ENCODE peak calls at places on chromosomes 1 and 21, in seven cellular contexts. One of them, this sample, is unnamed.

GRCh38 chr1:5975133-5975880 is 16.9 kb downstream of the NPHP4 start:
- DNase-seq in Karpas-422: peak
- DNase-seq in stimulated activated CD4-positive, alpha-beta T cell treated with anti-CD3 and anti-CD28 coated beads, Interleukin-4, amount 100 ng/mL, for 24 hours: peak
- DNase-seq in NCI-H1092 treated with DMSO at 0.1 percent for 48 hours: peak
- DNase-seq in H7: peak
- DNase-seq in A673: peak
- DNase-seq in erythroblast: peak
- DNase-seq in this sample: no peak

GRCh38 chr1:41360074-41361027 is 883 bp upstream of the FOXO6 start:
- DNase-seq in Karpas-422: no peak
- DNase-seq in stimulated activated CD4-positive, alpha-beta T cell treated with anti-CD3 and anti-CD28 coated beads, Interleukin-4, amount 100 ng/mL, for 24 hours: no peak
- DNase-seq in NCI-H1092 treated with DMSO at 0.1 percent for 48 hours: no peak
- DNase-seq in H7: peak
- DNase-seq in A673: no peak
- DNase-seq in erythroblast: peak
- DNase-seq in this sample: no peak

GRCh38 chr1:177164380-177165068 is at the start of gene ASTN1:
- DNase-seq in Karpas-422: no peak
- DNase-seq in stimulated activated CD4-positive, alpha-beta T cell treated with anti-CD3 and anti-CD28 coated beads, Interleukin-4, amount 100 ng/mL, for 24 hours: no peak
- DNase-seq in NCI-H1092 treated with DMSO at 0.1 percent for 48 hours: peak
- DNase-seq in H7: peak
- DNase-seq in A673: no peak
- DNase-seq in erythroblast: no peak
- DNase-seq in this sample: no peak

GRCh38 chr1:147077936-147078605 is 94.2 kb downstream of the PRKAB2 start:
- DNase-seq in Karpas-422: no peak
- DNase-seq in stimulated activated CD4-positive, alpha-beta T cell treated with anti-CD3 and anti-CD28 coated beads, Interleukin-4, amount 100 ng/mL, for 24 hours: no peak
- DNase-seq in NCI-H1092 treated with DMSO at 0.1 percent for 48 hours: no peak
- DNase-seq in H7: peak
- DNase-seq in A673: no peak
- DNase-seq in erythroblast: no peak
- DNase-seq in this sample: no peak

GRCh38 chr1:8370928-8371327 is 53.0 kb downstream of the SLC45A1 start:
- DNase-seq in Karpas-422: no peak
- DNase-seq in stimulated activated CD4-positive, alpha-beta T cell treated with anti-CD3 and anti-CD28 coated beads, Interleukin-4, amount 100 ng/mL, for 24 hours: no peak
- DNase-seq in NCI-H1092 treated with DMSO at 0.1 percent for 48 hours: peak
- DNase-seq in H7: no peak
- DNase-seq in A673: peak
- DNase-seq in erythroblast: no peak
- DNase-seq in this sample: no peak

GRCh38 chr1:161427733-161428516 is 60.2 kb upstream of the CFAP126 start:
- DNase-seq in Karpas-422: peak
- DNase-seq in stimulated activated CD4-positive, alpha-beta T cell treated with anti-CD3 and anti-CD28 coated beads, Interleukin-4, amount 100 ng/mL, for 24 hours: peak
- DNase-seq in NCI-H1092 treated with DMSO at 0.1 percent for 48 hours: no peak
- DNase-seq in H7: peak
- DNase-seq in A673: peak
- DNase-seq in erythroblast: no peak
- DNase-seq in this sample: peak

GRCh38 chr1:150564051-150564991 is 15.1 kb downstream of the MCL1 start:
- DNase-seq in Karpas-422: no peak
- DNase-seq in stimulated activated CD4-positive, alpha-beta T cell treated with anti-CD3 and anti-CD28 coated beads, Interleukin-4, amount 100 ng/mL, for 24 hours: no peak
- DNase-seq in NCI-H1092 treated with DMSO at 0.1 percent for 48 hours: no peak
- DNase-seq in H7: no peak
- DNase-seq in A673: no peak
- DNase-seq in erythroblast: peak
- DNase-seq in this sample: no peak

GRCh38 chr1:36836196-36836883 is 198.0 kb downstream of the GRIK3 start:
- DNase-seq in Karpas-422: no peak
- DNase-seq in stimulated activated CD4-positive, alpha-beta T cell treated with anti-CD3 and anti-CD28 coated beads, Interleukin-4, amount 100 ng/mL, for 24 hours: no peak
- DNase-seq in NCI-H1092 treated with DMSO at 0.1 percent for 48 hours: peak
- DNase-seq in H7: no peak
- DNase-seq in A673: no peak
- DNase-seq in erythroblast: no peak
- DNase-seq in this sample: no peak

GRCh38 chr1:22747021-22747734 is 36.5 kb downstream of the EPHB2 start:
- DNase-seq in Karpas-422: no peak
- DNase-seq in stimulated activated CD4-positive, alpha-beta T cell treated with anti-CD3 and anti-CD28 coated beads, Interleukin-4, amount 100 ng/mL, for 24 hours: no peak
- DNase-seq in NCI-H1092 treated with DMSO at 0.1 percent for 48 hours: no peak
- DNase-seq in H7: no peak
- DNase-seq in A673: no peak
- DNase-seq in erythroblast: no peak
- DNase-seq in this sample: no peak

GRCh38 chr1:173742203-173742886 is 27.6 kb downstream of the KLHL20 start:
- DNase-seq in Karpas-422: no peak
- DNase-seq in stimulated activated CD4-positive, alpha-beta T cell treated with anti-CD3 and anti-CD28 coated beads, Interleukin-4, amount 100 ng/mL, for 24 hours: no peak
- DNase-seq in NCI-H1092 treated with DMSO at 0.1 percent for 48 hours: no peak
- DNase-seq in H7: no peak
- DNase-seq in A673: no peak
- DNase-seq in erythroblast: no peak
- DNase-seq in this sample: no peak

GRCh38 chr1:28591708-28592313 is at the start of gene RAB42:
- DNase-seq in Karpas-422: peak
- DNase-seq in stimulated activated CD4-positive, alpha-beta T cell treated with anti-CD3 and anti-CD28 coated beads, Interleukin-4, amount 100 ng/mL, for 24 hours: peak
- DNase-seq in NCI-H1092 treated with DMSO at 0.1 percent for 48 hours: no peak
- DNase-seq in H7: peak
- DNase-seq in A673: peak
- DNase-seq in erythroblast: peak
- DNase-seq in this sample: peak

GRCh38 chr1:92695104-92695503 is 89.8 kb downstream of the EVI5 start:
- DNase-seq in Karpas-422: no peak
- DNase-seq in stimulated activated CD4-positive, alpha-beta T cell treated with anti-CD3 and anti-CD28 coated beads, Interleukin-4, amount 100 ng/mL, for 24 hours: no peak
- DNase-seq in NCI-H1092 treated with DMSO at 0.1 percent for 48 hours: no peak
- DNase-seq in H7: no peak
- DNase-seq in A673: no peak
- DNase-seq in erythroblast: no peak
- DNase-seq in this sample: no peak

GRCh38 chr1:167949770-167950169 is 12.9 kb upstream of the MPC2 start:
- DNase-seq in Karpas-422: no peak
- DNase-seq in stimulated activated CD4-positive, alpha-beta T cell treated with anti-CD3 and anti-CD28 coated beads, Interleukin-4, amount 100 ng/mL, for 24 hours: no peak
- DNase-seq in NCI-H1092 treated with DMSO at 0.1 percent for 48 hours: no peak
- DNase-seq in H7: no peak
- DNase-seq in A673: no peak
- DNase-seq in erythroblast: peak
- DNase-seq in this sample: no peak

GRCh38 chr1:197342044-197342565 is 74.1 kb downstream of the CRB1 start:
- DNase-seq in Karpas-422: no peak
- DNase-seq in stimulated activated CD4-positive, alpha-beta T cell treated with anti-CD3 and anti-CD28 coated beads, Interleukin-4, amount 100 ng/mL, for 24 hours: no peak
- DNase-seq in NCI-H1092 treated with DMSO at 0.1 percent for 48 hours: no peak
- DNase-seq in H7: no peak
- DNase-seq in A673: no peak
- DNase-seq in erythroblast: no peak
- DNase-seq in this sample: no peak

GRCh38 chr1:15188145-15188544 is 34.6 kb downstream of the TMEM51 start:
- DNase-seq in Karpas-422: no peak
- DNase-seq in stimulated activated CD4-positive, alpha-beta T cell treated with anti-CD3 and anti-CD28 coated beads, Interleukin-4, amount 100 ng/mL, for 24 hours: no peak
- DNase-seq in NCI-H1092 treated with DMSO at 0.1 percent for 48 hours: no peak
- DNase-seq in H7: peak
- DNase-seq in A673: no peak
- DNase-seq in erythroblast: no peak
- DNase-seq in this sample: no peak

GRCh38 chr1:37292789-37293188 is 181.6 kb upstream of the ZC3H12A start:
- DNase-seq in Karpas-422: no peak
- DNase-seq in stimulated activated CD4-positive, alpha-beta T cell treated with anti-CD3 and anti-CD28 coated beads, Interleukin-4, amount 100 ng/mL, for 24 hours: no peak
- DNase-seq in NCI-H1092 treated with DMSO at 0.1 percent for 48 hours: no peak
- DNase-seq in H7: no peak
- DNase-seq in A673: no peak
- DNase-seq in erythroblast: no peak
- DNase-seq in this sample: no peak

GRCh38 chr1:229230136-229230892 is 40.6 kb upstream of the RAB4A start:
- DNase-seq in Karpas-422: no peak
- DNase-seq in stimulated activated CD4-positive, alpha-beta T cell treated with anti-CD3 and anti-CD28 coated beads, Interleukin-4, amount 100 ng/mL, for 24 hours: no peak
- DNase-seq in NCI-H1092 treated with DMSO at 0.1 percent for 48 hours: no peak
- DNase-seq in H7: peak
- DNase-seq in A673: peak
- DNase-seq in erythroblast: no peak
- DNase-seq in this sample: no peak

GRCh38 chr1:180158149-180159147 is 3.8 kb downstream of the QSOX1 start:
- DNase-seq in Karpas-422: no peak
- DNase-seq in stimulated activated CD4-positive, alpha-beta T cell treated with anti-CD3 and anti-CD28 coated beads, Interleukin-4, amount 100 ng/mL, for 24 hours: no peak
- DNase-seq in NCI-H1092 treated with DMSO at 0.1 percent for 48 hours: no peak
- DNase-seq in H7: no peak
- DNase-seq in A673: no peak
- DNase-seq in erythroblast: no peak
- DNase-seq in this sample: no peak

GRCh38 chr1:168554603-168555520 is 11.1 kb upstream of the XCL2 start:
- DNase-seq in Karpas-422: no peak
- DNase-seq in stimulated activated CD4-positive, alpha-beta T cell treated with anti-CD3 and anti-CD28 coated beads, Interleukin-4, amount 100 ng/mL, for 24 hours: no peak
- DNase-seq in NCI-H1092 treated with DMSO at 0.1 percent for 48 hours: no peak
- DNase-seq in H7: no peak
- DNase-seq in A673: no peak
- DNase-seq in erythroblast: no peak
- DNase-seq in this sample: no peak

GRCh38 chr1:26401891-26402290 is 8.7 kb upstream of the LIN28A start:
- DNase-seq in Karpas-422: no peak
- DNase-seq in stimulated activated CD4-positive, alpha-beta T cell treated with anti-CD3 and anti-CD28 coated beads, Interleukin-4, amount 100 ng/mL, for 24 hours: no peak
- DNase-seq in NCI-H1092 treated with DMSO at 0.1 percent for 48 hours: no peak
- DNase-seq in H7: no peak
- DNase-seq in A673: no peak
- DNase-seq in erythroblast: no peak
- DNase-seq in this sample: no peak

GRCh38 chr1:22529901-22530621 is 33.2 kb upstream of the EPHA8 start:
- DNase-seq in Karpas-422: no peak
- DNase-seq in stimulated activated CD4-positive, alpha-beta T cell treated with anti-CD3 and anti-CD28 coated beads, Interleukin-4, amount 100 ng/mL, for 24 hours: no peak
- DNase-seq in NCI-H1092 treated with DMSO at 0.1 percent for 48 hours: peak
- DNase-seq in H7: peak
- DNase-seq in A673: peak
- DNase-seq in erythroblast: no peak
- DNase-seq in this sample: no peak

GRCh38 chr21:46553993-46554392 is 50.9 kb downstream of the S100B start:
- DNase-seq in Karpas-422: no peak
- DNase-seq in stimulated activated CD4-positive, alpha-beta T cell treated with anti-CD3 and anti-CD28 coated beads, Interleukin-4, amount 100 ng/mL, for 24 hours: no peak
- DNase-seq in NCI-H1092 treated with DMSO at 0.1 percent for 48 hours: no peak
- DNase-seq in H7: no peak
- DNase-seq in A673: no peak
- DNase-seq in erythroblast: no peak
- DNase-seq in this sample: no peak

GRCh38 chr1:25797939-25798338 is 2.1 kb upstream of the SELENON start:
- DNase-seq in Karpas-422: peak
- DNase-seq in stimulated activated CD4-positive, alpha-beta T cell treated with anti-CD3 and anti-CD28 coated beads, Interleukin-4, amount 100 ng/mL, for 24 hours: peak
- DNase-seq in NCI-H1092 treated with DMSO at 0.1 percent for 48 hours: no peak
- DNase-seq in H7: peak
- DNase-seq in A673: peak
- DNase-seq in erythroblast: peak
- DNase-seq in this sample: peak

GRCh38 chr1:17239420-17239819 is 9.5 kb upstream of the PADI3 start:
- DNase-seq in Karpas-422: peak
- DNase-seq in stimulated activated CD4-positive, alpha-beta T cell treated with anti-CD3 and anti-CD28 coated beads, Interleukin-4, amount 100 ng/mL, for 24 hours: no peak
- DNase-seq in NCI-H1092 treated with DMSO at 0.1 percent for 48 hours: peak
- DNase-seq in H7: peak
- DNase-seq in A673: peak
- DNase-seq in erythroblast: peak
- DNase-seq in this sample: peak

GRCh38 chr1:109772658-109773202 is 9.0 kb upstream of the EPS8L3 start:
- DNase-seq in Karpas-422: no peak
- DNase-seq in stimulated activated CD4-positive, alpha-beta T cell treated with anti-CD3 and anti-CD28 coated beads, Interleukin-4, amount 100 ng/mL, for 24 hours: no peak
- DNase-seq in NCI-H1092 treated with DMSO at 0.1 percent for 48 hours: no peak
- DNase-seq in H7: no peak
- DNase-seq in A673: no peak
- DNase-seq in erythroblast: no peak
- DNase-seq in this sample: no peak

GRCh38 chr1:36562181-36562685 is 79.5 kb upstream of the CSF3R start:
- DNase-seq in Karpas-422: no peak
- DNase-seq in stimulated activated CD4-positive, alpha-beta T cell treated with anti-CD3 and anti-CD28 coated beads, Interleukin-4, amount 100 ng/mL, for 24 hours: no peak
- DNase-seq in NCI-H1092 treated with DMSO at 0.1 percent for 48 hours: no peak
- DNase-seq in H7: no peak
- DNase-seq in A673: no peak
- DNase-seq in erythroblast: no peak
- DNase-seq in this sample: no peak

GRCh38 chr1:21249940-21250493 is 40.2 kb downstream of the ECE1 start:
- DNase-seq in Karpas-422: no peak
- DNase-seq in stimulated activated CD4-positive, alpha-beta T cell treated with anti-CD3 and anti-CD28 coated beads, Interleukin-4, amount 100 ng/mL, for 24 hours: no peak
- DNase-seq in NCI-H1092 treated with DMSO at 0.1 percent for 48 hours: no peak
- DNase-seq in H7: no peak
- DNase-seq in A673: no peak
- DNase-seq in erythroblast: no peak
- DNase-seq in this sample: no peak

GRCh38 chr1:70353641-70354331 is 736 bp downstream of the ANKRD13C start:
- DNase-seq in Karpas-422: peak
- DNase-seq in stimulated activated CD4-positive, alpha-beta T cell treated with anti-CD3 and anti-CD28 coated beads, Interleukin-4, amount 100 ng/mL, for 24 hours: peak
- DNase-seq in NCI-H1092 treated with DMSO at 0.1 percent for 48 hours: peak
- DNase-seq in H7: no peak
- DNase-seq in A673: no peak
- DNase-seq in erythroblast: no peak
- DNase-seq in this sample: peak

GRCh38 chr1:111742938-111743549 is 3.8 kb upstream of the INKA2 start:
- DNase-seq in Karpas-422: no peak
- DNase-seq in stimulated activated CD4-positive, alpha-beta T cell treated with anti-CD3 and anti-CD28 coated beads, Interleukin-4, amount 100 ng/mL, for 24 hours: no peak
- DNase-seq in NCI-H1092 treated with DMSO at 0.1 percent for 48 hours: no peak
- DNase-seq in H7: no peak
- DNase-seq in A673: no peak
- DNase-seq in erythroblast: no peak
- DNase-seq in this sample: no peak

GRCh38 chr1:9721606-9722377 is 70.3 kb downstream of the PIK3CD start:
- DNase-seq in Karpas-422: peak
- DNase-seq in stimulated activated CD4-positive, alpha-beta T cell treated with anti-CD3 and anti-CD28 coated beads, Interleukin-4, amount 100 ng/mL, for 24 hours: peak
- DNase-seq in NCI-H1092 treated with DMSO at 0.1 percent for 48 hours: peak
- DNase-seq in H7: peak
- DNase-seq in A673: peak
- DNase-seq in erythroblast: peak
- DNase-seq in this sample: peak

GRCh38 chr1:56696663-56697062 is 51.5 kb downstream of the PRKAA2 start:
- DNase-seq in Karpas-422: no peak
- DNase-seq in stimulated activated CD4-positive, alpha-beta T cell treated with anti-CD3 and anti-CD28 coated beads, Interleukin-4, amount 100 ng/mL, for 24 hours: no peak
- DNase-seq in NCI-H1092 treated with DMSO at 0.1 percent for 48 hours: no peak
- DNase-seq in H7: no peak
- DNase-seq in A673: no peak
- DNase-seq in erythroblast: no peak
- DNase-seq in this sample: no peak

GRCh38 chr1:234554478-234555311 is 55.3 kb downstream of the IRF2BP2 start:
- DNase-seq in Karpas-422: no peak
- DNase-seq in stimulated activated CD4-positive, alpha-beta T cell treated with anti-CD3 and anti-CD28 coated beads, Interleukin-4, amount 100 ng/mL, for 24 hours: no peak
- DNase-seq in NCI-H1092 treated with DMSO at 0.1 percent for 48 hours: peak
- DNase-seq in H7: no peak
- DNase-seq in A673: peak
- DNase-seq in erythroblast: peak
- DNase-seq in this sample: peak

GRCh38 chr1:98019747-98020146 is 98.9 kb upstream of the DPYD start:
- DNase-seq in Karpas-422: no peak
- DNase-seq in stimulated activated CD4-positive, alpha-beta T cell treated with anti-CD3 and anti-CD28 coated beads, Interleukin-4, amount 100 ng/mL, for 24 hours: no peak
- DNase-seq in NCI-H1092 treated with DMSO at 0.1 percent for 48 hours: no peak
- DNase-seq in H7: no peak
- DNase-seq in A673: no peak
- DNase-seq in erythroblast: no peak
- DNase-seq in this sample: no peak

This sample was measured in K562.